ENCODE peak calls at places on chromosomes 3 and 15, in five cellular contexts. T is ovary, W is A549, H is stomach, D is SK-N-SH. O is an unnamed sample.

GRCh38 chr3:78823859-78824258 is 943.9 kb downstream of the ROBO1 start:
- DNase-seq in D (no peak), W (no peak), H (no peak), T (no peak), O (no peak)

GRCh38 chr3:161890147-161890625 is 393.6 kb downstream of the OTOL1 start:
- DNase-seq in W (peak), T (no peak), D (no peak), H (peak), O (peak)

GRCh38 chr3:152636651-152637050 is 198.3 kb upstream of the P2RY1 start:
- DNase-seq in T (no peak), W (no peak), D (no peak), H (no peak), O (no peak)

GRCh38 chr3:14123308-14124222 is 1.1 kb downstream of the CHCHD4 start:
- DNase-seq in T (no peak), D (no peak), W (no peak), H (no peak), O (no peak)

GRCh38 chr3:99645277-99646106 is 7.1 kb downstream of the COL8A1 start:
- DNase-seq in D (peak), H (no peak), W (no peak), T (peak), O (no peak)

GRCh38 chr3:28077566-28077965 is 163.9 kb upstream of the CMC1 start:
- DNase-seq in T (no peak), W (no peak), H (no peak), D (no peak), O (peak)

GRCh38 chr3:112056451-112056929 is 22.0 kb downstream of the TMPRSS7 start:
- DNase-seq in W (no peak), T (no peak), H (peak), D (no peak), O (no peak)

GRCh38 chr3:50738252-50738598 is 63.5 kb downstream of the DOCK3 start:
- DNase-seq in T (no peak), D (no peak), W (no peak), H (no peak), O (no peak)

GRCh38 chr15:94234300-94234699 is 2.9 kb downstream of the MCTP2 start:
- DNase-seq in H (no peak), T (no peak), D (no peak), W (no peak), O (no peak)

GRCh38 chr3:69738291-69738690 is 973 bp upstream of the MITF start:
- DNase-seq in H (no peak), D (no peak), W (no peak), T (no peak), O (no peak)

GRCh38 chr15:29615791-29616190 is 206.5 kb downstream of the TJP1 start:
- DNase-seq in T (no peak), H (no peak), D (no peak), W (no peak), O (no peak)

GRCh38 chr3:15055019-15055557 is 10.0 kb downstream of the MRPS25 start:
- DNase-seq in T (no peak), W (no peak), D (no peak), H (no peak), O (no peak)

GRCh38 chr15:42118650-42119531 is 24.5 kb upstream of the PLA2G4D start:
- DNase-seq in H (peak), W (no peak), D (no peak), T (no peak), O (no peak)

GRCh38 chr3:14721126-14721864 is 46.4 kb downstream of the C3orf20 start:
- DNase-seq in T (no peak), W (no peak), D (no peak), H (no peak), O (no peak)

GRCh38 chr3:1576047-1576446 is 483.2 kb downstream of the CNTN6 start:
- DNase-seq in T (no peak), H (no peak), W (no peak), D (no peak), O (no peak)

GRCh38 chr3:49727154-49727923 is 3.6 kb upstream of the GMPPB start:
- DNase-seq in T (no peak), H (no peak), W (no peak), D (no peak), O (no peak)

GRCh38 chr3:110405830-110406580 is 665.6 kb upstream of the NECTIN3 start:
- DNase-seq in T (no peak), D (no peak), W (no peak), H (no peak), O (no peak)

GRCh38 chr3:41200669-41201021 is 1.3 kb downstream of the CTNNB1 start:
- DNase-seq in H (no peak), T (no peak), D (no peak), W (no peak), O (peak)

GRCh38 chr3:134384963-134385362 is 10.7 kb upstream of the AMOTL2 start:
- DNase-seq in W (no peak), T (no peak), H (no peak), D (no peak), O (no peak)

GRCh38 chr3:132399054-132399929 is 18.0 kb upstream of the DNAJC13 start:
- DNase-seq in D (peak), T (no peak), H (no peak), W (peak), O (peak)

GRCh38 chr3:9014189-9014588 is 50.9 kb upstream of the RAD18 start:
- DNase-seq in W (no peak), D (no peak), T (no peak), H (no peak), O (no peak)

GRCh38 chr3:25099662-25100061 is 328.4 kb upstream of the RARB start:
- DNase-seq in H (no peak), T (no peak), D (no peak), W (no peak), O (no peak)

GRCh38 chr3:11390411-11391171 is 118.4 kb downstream of the ATG7 start:
- DNase-seq in H (no peak), T (no peak), W (no peak), D (no peak), O (no peak)

GRCh38 chr3:155076888-155077287 is 3.2 kb upstream of the MME start:
- DNase-seq in D (no peak), H (no peak), W (no peak), T (no peak), O (no peak)

GRCh38 chr15:92306662-92307061 is 87.0 kb upstream of the ST8SIA2 start:
- DNase-seq in W (peak), T (no peak), D (peak), H (no peak), O (no peak)

GRCh38 chr3:176937546-176937945 is 259.7 kb downstream of the TBL1XR1 start:
- DNase-seq in D (no peak), H (no peak), T (no peak), W (no peak), O (no peak)

GRCh38 chr15:58694641-58695398 is 54.7 kb downstream of the ADAM10 start:
- DNase-seq in T (no peak), D (no peak), W (no peak), H (no peak), O (no peak)

GRCh38 chr3:72613871-72614270 is 234.4 kb downstream of the SHQ1 start:
- DNase-seq in W (no peak), H (no peak), T (no peak), D (no peak), O (no peak)

GRCh38 chr15:87420017-87420416 is 836.5 kb downstream of the NTRK3 start:
- DNase-seq in D (peak), H (no peak), W (no peak), T (no peak), O (no peak)

GRCh38 chr3:50050361-50050760 is 38.4 kb upstream of the RBM5 start:
- DNase-seq in H (no peak), W (no peak), D (no peak), T (no peak), O (no peak)

GRCh38 chr3:72446406-72447058 is 401.7 kb downstream of the SHQ1 start:
- DNase-seq in T (no peak), W (no peak), D (no peak), H (peak), O (peak)

GRCh38 chr3:130255442-130255841 is 90.0 kb upstream of the COL6A5 start:
- DNase-seq in D (no peak), H (no peak), T (no peak), W (no peak), O (no peak)

GRCh38 chr15:82178061-82178460 is 84.5 kb downstream of the EFL1 start:
- DNase-seq in T (no peak), D (no peak), H (no peak), W (no peak), O (no peak)

GRCh38 chr3:52190294-52190841 is 7.6 kb upstream of the ALAS1 start:
- DNase-seq in T (peak), W (no peak), H (peak), D (no peak), O (peak)

GRCh38 chr15:25728816-25729215 is 134.3 kb downstream of the ATP10A start:
- DNase-seq in T (no peak), W (no peak), D (no peak), H (peak), O (no peak)

GRCh38 chr3:32564195-32564594 is 6.5 kb downstream of the DYNC1LI1 start:
- DNase-seq in W (no peak), T (no peak), D (no peak), H (no peak), O (no peak)

GRCh38 chr3:71063768-71064287 is 519.7 kb downstream of the FOXP1 start:
- DNase-seq in T (peak), W (no peak), D (peak), H (no peak), O (no peak)

GRCh38 chr15:71411538-71412482 is 296.5 kb downstream of the THSD4 start:
- DNase-seq in W (peak), T (no peak), D (no peak), H (peak), O (no peak)
- TF ChIP-seq EP300 in W (peak), T (no peak), D (no peak), H (no peak), O (peak)

DNA sequence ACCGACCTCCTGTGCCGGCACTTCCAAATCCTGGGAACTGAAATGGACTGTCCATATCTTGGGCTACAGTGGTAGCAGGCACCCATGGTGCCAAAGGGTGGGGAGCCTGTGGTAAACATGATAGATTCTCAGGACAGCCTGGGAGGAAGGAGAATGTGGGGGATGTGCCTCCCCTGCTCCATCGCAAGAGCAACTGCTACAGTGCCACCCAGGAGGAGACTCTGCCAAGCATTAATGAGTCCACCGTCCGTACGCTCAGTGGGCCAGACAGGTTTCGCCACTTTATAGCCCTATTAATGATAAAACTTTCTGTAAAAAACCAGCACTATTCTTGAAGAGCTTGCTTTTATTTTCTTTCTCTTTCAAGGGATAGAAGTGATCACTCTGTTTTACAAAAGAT is 75.3 kb downstream of the FMN1 start:
- DNase-seq in D (no peak), T (no peak), H (no peak), W (no peak), O (no peak)
- TF ChIP-seq EP300 in D (no peak), T (no peak), H (no peak), W (no peak), O (no peak)

GRCh38 chr15:60582370-60583036 is 103.6 kb upstream of the ICE2 start:
- DNase-seq in W (no peak), T (no peak), D (no peak), H (no peak), O (no peak)
- TF ChIP-seq EP300 in W (no peak), T (no peak), D (no peak), H (no peak), O (no peak)

DNA sequence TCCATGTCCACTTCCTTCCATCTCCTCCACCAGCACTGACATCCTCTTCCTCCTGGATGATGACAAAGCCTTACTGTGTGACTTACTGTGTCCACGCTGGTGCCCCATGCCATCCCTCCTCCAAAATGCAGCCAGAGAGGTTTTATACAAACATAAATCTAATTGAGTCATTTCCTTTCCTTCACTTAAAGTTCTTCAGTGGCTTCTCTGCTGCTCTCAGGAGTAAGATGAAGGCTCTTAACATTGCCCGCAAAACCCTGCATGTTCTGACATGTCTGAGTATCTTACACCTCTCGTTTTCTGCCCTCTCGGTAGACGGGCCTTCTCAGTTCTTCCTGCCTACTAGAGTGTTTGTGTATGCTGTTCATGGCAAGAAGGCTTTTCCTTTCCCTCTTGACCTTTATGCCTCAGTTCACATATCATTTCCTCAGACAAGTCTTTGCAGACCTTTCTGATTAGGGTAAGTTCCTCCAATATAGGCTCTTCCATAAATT is 175.5 kb downstream of the CFAP20DC start:
- DNase-seq in D (no peak), W (no peak), H (no peak), T (no peak), O (no peak)
- TF ChIP-seq EP300 in D (no peak), W (no peak), H (no peak), T (no peak), O (no peak)

GRCh38 chr3:29893024-29893554 is 612.2 kb downstream of the RBMS3 start:
- DNase-seq in W (no peak), D (no peak), T (no peak), H (no peak), O (no peak)
- TF ChIP-seq EP300 in W (no peak), D (no peak), T (no peak), H (no peak), O (no peak)

DNA sequence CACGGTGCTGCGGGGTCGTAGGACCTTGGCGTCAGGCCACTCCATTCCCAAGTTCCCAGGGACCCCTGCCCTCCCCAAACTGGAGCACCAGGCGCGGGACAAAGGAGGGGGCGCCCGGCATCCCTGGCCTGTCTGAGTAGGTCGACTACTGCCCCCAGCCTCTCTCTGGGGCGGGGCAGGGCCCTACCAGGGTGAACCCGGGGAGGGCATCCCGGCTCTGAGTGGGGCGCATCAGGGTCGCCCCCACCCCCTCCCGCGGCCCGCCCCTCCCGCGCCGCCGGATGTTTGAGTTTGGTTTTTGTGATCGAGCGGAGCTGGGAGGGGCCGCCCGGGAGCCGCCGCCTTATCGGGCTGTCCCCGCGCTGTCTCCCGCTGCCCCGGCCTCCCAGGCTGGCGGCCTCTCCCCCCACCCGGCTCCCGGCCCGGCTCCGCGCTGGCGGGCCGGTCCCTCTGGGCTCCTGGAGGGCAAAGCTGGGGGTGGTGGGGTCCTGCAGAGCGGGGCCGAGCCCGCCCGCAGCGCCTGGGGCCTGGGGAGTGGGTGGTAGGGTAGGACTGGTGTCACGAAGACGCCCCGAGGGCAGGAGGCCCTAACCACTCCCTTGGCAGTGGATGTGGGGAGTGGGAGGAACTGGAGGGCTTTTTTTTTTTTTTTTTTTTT is 47.2 kb upstream of the SMAD6 start:
- DNase-seq in D (no peak), T (peak), H (peak), W (no peak), O (no peak)
- TF ChIP-seq EP300 in D (no peak), T (no peak), H (no peak), W (no peak), O (no peak)

GRCh38 chr3:74531491-74531890 is 83.0 kb downstream of the CNTN3 start:
- DNase-seq in W (no peak), T (no peak), H (no peak), D (no peak), O (no peak)

GRCh38 chr3:74529145-74529544 is 85.3 kb downstream of the CNTN3 start:
- DNase-seq in H (no peak), W (no peak), D (no peak), T (no peak), O (no peak)

GRCh38 chr3:74532446-74532845 is 82.0 kb downstream of the CNTN3 start:
- DNase-seq in W (no peak), D (no peak), H (no peak), T (no peak), O (no peak)

GRCh38 chr3:74523811-74524210 is 90.6 kb downstream of the CNTN3 start:
- DNase-seq in D (no peak), W (no peak), H (no peak), T (no peak), O (no peak)

DNA sequence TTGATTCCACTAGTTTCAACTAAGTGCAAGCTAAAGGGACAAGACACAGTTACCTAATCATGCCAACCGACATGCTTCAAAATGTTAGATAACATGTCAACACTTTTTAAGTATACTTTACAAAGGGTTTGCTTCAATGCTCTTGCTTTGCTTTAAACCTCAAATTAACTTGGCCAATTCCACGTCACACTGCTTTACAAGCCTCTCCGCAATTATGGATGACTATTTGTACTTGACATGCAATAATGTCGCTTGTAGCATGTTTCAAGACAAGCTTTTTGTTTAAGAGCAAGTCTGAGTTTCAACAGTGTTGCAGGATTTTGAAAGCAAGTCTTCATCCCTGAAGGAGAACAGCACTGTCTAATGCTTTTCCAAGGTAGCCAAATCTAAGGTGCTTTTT is 86.9 kb downstream of the CNTN3 start:
- DNase-seq in D (no peak), H (no peak), W (no peak), T (no peak), O (no peak)
- TF ChIP-seq EP300 in D (no peak), H (no peak), W (no peak), T (no peak), O (no peak)

GRCh38 chr3:125498630-125499029 is 21.4 kb downstream of the SNX4 start:
- DNase-seq in H (no peak), D (peak), W (no peak), T (no peak), O (no peak)

DNA sequence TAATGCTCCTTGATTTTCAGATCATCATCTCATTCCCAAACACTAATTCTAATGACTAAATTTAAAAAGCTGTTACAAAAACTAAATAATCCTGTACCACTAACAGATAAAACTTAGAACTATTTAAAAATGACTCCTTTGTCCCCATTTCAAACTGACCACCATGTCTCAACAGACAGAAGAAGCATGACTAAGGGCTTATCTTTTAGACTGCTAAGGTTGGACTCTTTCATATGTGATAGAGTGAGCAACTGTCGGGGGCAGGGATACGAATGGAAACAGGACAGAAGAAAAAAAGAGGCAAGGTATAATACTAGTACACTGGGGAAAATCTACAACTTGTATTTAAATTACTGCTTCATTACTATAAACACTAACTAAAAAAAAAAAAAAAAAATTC is 23.3 kb downstream of the SNX4 start:
- DNase-seq in D (no peak), H (no peak), W (no peak), T (no peak), O (no peak)
- TF ChIP-seq EP300 in D (no peak), H (no peak), W (no peak), T (no peak), O (no peak)

DNA sequence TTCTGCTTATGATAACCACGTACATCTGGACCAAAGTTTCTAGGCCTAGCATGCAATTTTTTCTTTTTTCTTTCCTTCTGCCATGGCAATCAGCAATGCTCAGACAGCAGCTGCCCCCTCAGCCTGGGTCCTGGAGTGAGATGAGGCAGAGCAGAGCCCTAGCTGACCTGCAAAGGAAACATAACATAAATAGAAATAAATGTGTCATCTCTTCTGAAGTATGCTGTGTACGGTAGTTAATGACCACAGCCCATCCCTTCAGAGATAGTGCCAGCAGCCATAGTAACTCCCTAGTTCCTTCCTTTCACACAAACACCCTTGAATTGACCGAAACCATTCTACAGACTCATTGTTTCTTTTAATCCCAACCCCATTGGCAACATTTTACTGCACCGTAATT is 8.4 kb upstream of the CD47 start:
- DNase-seq in D (no peak), H (no peak), T (no peak), W (no peak), O (no peak)
- TF ChIP-seq EP300 in D (no peak), H (no peak), T (no peak), W (no peak), O (no peak)